ENCODE peak calls at places on chromosomes 13 and 19, in five cellular contexts. L is body of pancreas, S is H1, Z is transverse colon, O is MM.1S. F is an unnamed sample. For H3K4me1, the result is how much of the 10 kb centered on the place peaks cover.

GRCh38 chr13:79736356-79736755 is 255.4 kb downstream of the NDFIP2 start:
- DNase-seq in L (no peak), S (no peak), Z (no peak), O (no peak), F (no peak)

GRCh38 chr13:30103161-30103858 is 204.0 kb downstream of the KATNAL1 start:
- DNase-seq in L (no peak), S (no peak), Z (no peak), O (no peak), F (no peak)

GRCh38 chr19:48877900-48878218 is 5.6 kb downstream of the PPP1R15A start:
- DNase-seq in L (no peak), S (no peak), Z (no peak), O (no peak), F (no peak)

GRCh38 chr13:42752731-42753130 is 28.7 kb upstream of the FAM216B start:
- DNase-seq in L (no peak), S (no peak), Z (no peak), O (no peak), F (no peak)

GRCh38 chr13:50419896-50420295 is 404.7 kb downstream of the KCNRG start:
- DNase-seq in L (no peak), S (no peak), Z (no peak), O (no peak), F (no peak)

GRCh38 chr19:33368074-33368864 is 5.2 kb upstream of the CEBPG start:
- DNase-seq in L (no peak), S (no peak), Z (no peak), O (no peak), F (no peak)

GRCh38 chr13:108269601-108270328 is at the start of gene TNFSF13B:
- DNase-seq in L (peak), S (peak), Z (peak), O (peak), F (peak)

GRCh38 chr13:108342369-108343289 is 73.1 kb downstream of the TNFSF13B start:
- DNase-seq in L (no peak), S (no peak), Z (no peak), O (peak), F (peak)

GRCh38 chr19:13847033-13847899 is 29.7 kb upstream of the NANOS3 start:
- DNase-seq in L (peak), S (peak), Z (peak), O (peak), F (peak)

GRCh38 chr19:49684983-49685553 is 4.3 kb upstream of the ADM5 start:
- DNase-seq in L (no peak), S (no peak), Z (no peak), O (no peak), F (no peak)

GRCh38 chr19:40381321-40381720 is 8.7 kb downstream of the HIPK4 start:
- DNase-seq in L (no peak), S (no peak), Z (no peak), O (no peak), F (no peak)

GRCh38 chr13:85314686-85315085 is 484.5 kb downstream of the SLITRK6 start:
- DNase-seq in L (no peak), S (no peak), Z (no peak), O (no peak), F (no peak)

GRCh38 chr13:31090921-31091624 is 70.6 kb downstream of the HSPH1 start:
- DNase-seq in L (peak), S (no peak), Z (no peak), O (no peak), F (no peak)

GRCh38 chr13:81017525-81018152 is 676.7 kb upstream of the SPRY2 start:
- DNase-seq in L (no peak), S (no peak), Z (no peak), O (peak), F (no peak)

GRCh38 chr19:47232422-47233211 is 1.6 kb upstream of the BBC3 start:
- DNase-seq in L (no peak), S (no peak), Z (peak), O (no peak), F (no peak)

GRCh38 chr19:51327066-51327985 is 14.6 kb downstream of the VSIG10L start:
- DNase-seq in L (peak), S (peak), Z (peak), O (no peak), F (no peak)

GRCh38 chr19:31070126-31070525 is 279.1 kb downstream of the TSHZ3 start:
- DNase-seq in L (no peak), S (no peak), Z (no peak), O (no peak), F (no peak)
- H3K27ac ChIP-seq in L (no peak), S (no peak), Z (no peak), O (no peak), F (no peak)

GRCh38 chr19:3608750-3609322 is 2.2 kb upstream of the TBXA2R start:
- DNase-seq in L (no peak), S (no peak), Z (no peak), O (no peak), F (no peak)

GRCh38 chr19:3606174-3606689 is 443 bp downstream of the TBXA2R start:
- DNase-seq in L (peak), S (peak), Z (peak), O (peak), F (peak)

GRCh38 chr19:3606690-3607289 is at the start of gene TBXA2R:
- DNase-seq in L (peak), S (peak), Z (peak), O (no peak), F (peak)

GRCh38 chr19:3608079-3608641 is 1.5 kb upstream of the TBXA2R start:
- DNase-seq in L (no peak), S (no peak), Z (no peak), O (no peak), F (no peak)

GRCh38 chr19:3607398-3608078 is 863 bp upstream of the TBXA2R start:
- DNase-seq in L (no peak), S (peak), Z (no peak), O (no peak), F (no peak)
- H3K4me1 ChIP-seq in L (under half), S (under half), Z (under half), O (under half), F (under half)

DNA sequence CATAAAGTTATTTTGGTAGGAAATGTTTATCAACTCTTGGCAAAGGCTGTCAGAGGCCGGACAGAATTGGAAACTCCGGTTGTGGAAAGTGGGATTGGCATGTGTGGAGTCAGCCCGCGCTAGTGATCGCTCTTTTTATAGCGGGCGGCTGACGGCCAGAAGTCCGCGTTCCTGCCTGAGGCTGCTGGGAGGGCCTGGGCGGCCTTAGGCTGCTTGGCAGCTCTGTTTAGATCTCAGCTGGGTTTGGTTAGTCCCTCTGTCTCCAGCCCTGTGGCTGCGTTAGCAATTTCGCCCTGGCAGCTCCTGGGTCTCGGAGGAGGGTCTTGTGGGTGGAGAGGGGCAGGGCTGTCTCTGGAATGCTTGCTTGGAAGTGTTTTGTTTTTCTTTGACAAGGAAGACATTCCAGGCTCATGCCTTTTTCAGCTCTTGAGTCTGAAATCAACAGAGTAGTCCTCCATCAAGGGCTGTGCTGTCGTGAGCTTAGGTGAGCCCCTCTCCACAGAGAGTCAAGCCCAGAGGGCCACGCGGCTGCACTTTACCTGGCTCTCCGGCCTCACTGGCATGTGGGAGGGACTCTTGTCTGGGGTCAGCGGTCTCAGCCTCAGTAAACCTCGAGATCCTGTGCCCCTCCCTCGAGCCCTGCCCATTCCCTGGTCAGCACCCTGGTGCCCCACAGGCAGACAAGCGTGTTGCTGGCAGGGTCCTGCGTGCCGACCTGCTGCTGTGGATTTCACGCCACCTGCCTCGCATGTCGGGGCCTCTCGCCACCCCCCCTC is 22.5 kb downstream of the DOT1L start:
- DNase-seq in L (peak), S (no peak), Z (peak), O (no peak), F (no peak)
- H3K27ac ChIP-seq in L (no peak), S (no peak), Z (peak), O (no peak), F (no peak)

DNA sequence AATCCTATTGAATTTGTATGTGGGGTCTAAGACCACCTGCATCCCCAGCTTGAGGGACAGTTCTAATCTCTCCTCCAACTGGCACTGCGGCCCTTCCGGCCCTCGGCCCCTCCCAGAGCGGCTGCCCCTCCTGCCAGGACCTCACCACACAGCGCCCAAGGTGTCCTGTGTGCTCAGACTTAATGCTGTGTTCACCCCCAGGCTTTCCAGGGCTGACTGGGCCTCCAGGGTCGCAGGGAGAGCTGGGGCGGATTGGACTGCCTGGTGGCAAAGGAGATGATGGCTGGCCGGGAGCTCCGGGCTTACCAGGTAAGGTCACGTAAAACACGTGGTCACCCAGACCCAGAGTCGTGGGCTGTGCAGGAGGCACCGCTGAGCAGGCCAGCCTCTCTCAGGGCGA is 69.7 kb downstream of the RAB20 start:
- DNase-seq in L (no peak), S (no peak), Z (no peak), O (no peak), F (no peak)
- H3K4me1 ChIP-seq in L (under half), S (under half), Z (under half), O (under half), F (under half)

DNA sequence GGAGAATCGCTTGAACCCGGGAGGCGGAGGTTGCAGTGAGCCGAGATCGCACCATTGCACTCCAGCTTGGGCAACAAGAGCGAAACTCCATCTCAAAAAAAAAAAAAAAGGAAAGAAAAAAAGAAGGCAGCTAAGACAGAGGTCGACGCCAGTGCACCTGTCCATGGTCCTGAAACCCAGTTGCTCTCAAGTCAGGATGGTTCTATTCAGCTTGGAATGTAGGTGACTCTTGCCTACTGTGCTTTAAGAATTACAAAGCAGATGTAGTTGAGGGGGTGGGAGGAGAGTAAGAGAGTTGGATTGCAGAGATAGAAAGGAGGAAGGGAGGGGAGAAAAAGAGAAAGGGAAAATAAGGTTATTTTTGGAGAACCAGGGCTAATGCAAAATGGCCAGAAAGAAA is 18.7 kb downstream of the CACNG7 start:
- DNase-seq in L (peak), S (peak), Z (no peak), O (peak), F (peak)
- H3K27ac ChIP-seq in L (no peak), S (no peak), Z (no peak), O (no peak), F (no peak)

DNA sequence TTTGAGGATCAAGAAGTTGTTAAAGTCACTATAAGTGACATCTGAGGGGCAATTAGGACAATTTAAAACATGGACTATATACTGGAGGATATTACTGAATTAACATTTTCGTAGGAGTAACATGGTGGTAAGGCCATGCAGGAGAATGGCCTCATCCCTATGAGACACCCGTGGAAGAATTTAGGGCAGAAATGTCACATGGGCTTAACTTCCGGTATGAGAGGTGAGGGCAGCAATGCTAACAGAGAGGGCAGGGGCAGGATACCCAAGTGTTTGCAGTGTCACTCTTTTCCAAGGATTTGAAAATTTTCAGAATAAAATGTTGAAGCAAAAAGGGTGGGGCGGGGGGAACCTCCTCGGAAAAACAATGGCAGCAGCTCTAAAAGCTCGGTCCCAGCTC is 23.6 kb downstream of the RANBP3 start:
- DNase-seq in L (no peak), S (no peak), Z (no peak), O (no peak), F (no peak)
- H3K4me1 ChIP-seq in L (half or more), S (half or more), Z (half or more), O (under half), F (half or more)

DNA sequence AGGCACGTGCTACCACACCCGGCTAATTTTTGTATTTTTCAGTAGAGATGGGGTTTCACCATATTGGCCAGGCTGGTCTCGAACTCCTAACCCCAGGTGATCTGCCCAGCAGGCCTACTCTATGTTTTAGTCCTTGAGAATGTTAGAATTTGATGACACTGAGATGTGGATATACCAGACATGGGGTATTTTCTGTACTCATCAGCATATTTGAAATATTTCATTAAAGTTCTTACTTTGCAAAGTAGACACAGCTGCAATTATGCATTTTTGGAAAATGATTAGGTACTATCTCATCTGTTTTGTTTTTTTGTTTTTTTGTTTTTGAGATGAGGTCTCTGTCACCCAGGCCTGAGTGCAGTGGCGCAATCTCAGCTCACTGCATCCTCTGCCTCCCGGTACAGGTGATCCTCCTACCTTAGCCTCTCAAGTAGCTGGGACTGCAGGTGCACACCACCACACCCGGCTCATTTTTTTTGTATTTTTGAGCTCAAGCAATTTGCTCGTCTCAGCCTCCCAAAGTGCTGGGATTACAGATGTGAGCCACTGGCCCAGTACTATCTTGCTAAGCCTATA is 12.7 kb downstream of the SPINT2 start:
- DNase-seq in L (no peak), S (no peak), Z (no peak), O (no peak), F (no peak)
- H3K27ac ChIP-seq in L (peak), S (no peak), Z (peak), O (no peak), F (no peak)

DNA sequence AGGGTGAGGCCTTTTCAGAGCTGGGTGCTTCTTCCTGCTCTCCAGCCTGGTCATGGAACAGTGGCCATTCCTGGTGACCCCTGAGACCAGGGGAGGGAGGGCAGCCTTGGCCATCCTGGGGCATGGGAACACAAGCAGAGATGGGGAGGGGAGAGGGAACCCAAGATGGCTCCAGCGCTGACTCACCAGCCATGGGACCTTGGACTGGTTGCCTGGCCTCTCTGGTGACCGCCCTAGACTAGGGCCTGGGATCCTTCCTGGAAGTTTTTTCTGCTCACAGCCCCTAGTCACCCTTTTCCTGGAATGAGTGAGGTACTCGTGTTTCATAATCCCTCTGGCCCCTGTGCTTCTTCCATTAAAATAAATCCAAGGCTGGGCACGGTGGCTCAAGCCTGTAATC is 3.3 kb upstream of the OPA3 start:
- DNase-seq in L (no peak), S (no peak), Z (peak), O (no peak), F (no peak)
- H3K4me1 ChIP-seq in L (under half), S (under half), Z (under half), O (under half), F (under half)

GRCh38 chr13:40452038-40452666 is 214.3 kb downstream of the FOXO1 start:
- DNase-seq in L (no peak), S (no peak), Z (no peak), O (no peak), F (no peak)

GRCh38 chr13:40456397-40456958 is 210.0 kb downstream of the FOXO1 start:
- DNase-seq in L (peak), S (no peak), Z (no peak), O (no peak), F (no peak)

GRCh38 chr13:40452741-40453665 is 213.4 kb downstream of the FOXO1 start:
- DNase-seq in L (peak), S (no peak), Z (no peak), O (no peak), F (no peak)

GRCh38 chr13:40456979-40457553 is 209.4 kb downstream of the FOXO1 start:
- DNase-seq in L (no peak), S (no peak), Z (no peak), O (no peak), F (no peak)

DNA sequence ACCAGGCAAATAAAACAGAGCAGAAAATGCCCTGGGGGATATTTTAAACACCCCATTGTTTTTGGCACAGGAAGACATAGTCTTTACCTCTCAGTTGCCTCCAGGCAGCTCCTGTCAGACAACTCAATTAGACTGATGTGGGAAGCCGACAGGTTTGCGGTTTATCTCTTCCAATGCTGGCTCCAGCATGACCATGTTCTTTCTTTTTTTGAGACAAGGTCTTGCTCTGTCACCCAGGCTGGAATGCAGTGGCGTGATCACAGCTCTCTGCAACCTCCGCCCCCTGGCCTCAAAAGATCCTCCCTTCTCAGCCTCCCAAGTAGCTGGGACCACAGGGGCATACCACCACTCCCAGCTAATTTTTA is 212.8 kb downstream of the FOXO1 start:
- DNase-seq in L (no peak), S (no peak), Z (no peak), O (no peak), F (no peak)
- H3K27ac ChIP-seq in L (peak), S (no peak), Z (no peak), O (no peak), F (no peak)